ENCODE peak calls at places on chromosomes 6 and 20, in eight cellular contexts. N, Y, R, P, D, C, L and V are unnamed samples.
A peak's percentile ranks its signal among the peaks of the same experiment; 100 is the strongest.

GRCh38 chr6:69027861-69028260 is 392.8 kb downstream of the ADGRB3 start:
- DNase-seq in Y (no peak), L (no peak), P (no peak), R (no peak), N (no peak), D (no peak), C (no peak), V (no peak)

GRCh38 chr6:118739976-118740771 is 88.8 kb upstream of the CEP85L start:
- DNase-seq in Y (no peak), L (no peak), C (no peak), D (no peak), R (no peak), N (no peak), P (no peak), V (no peak)

GRCh38 chr6:128929869-128930268 is 46.9 kb downstream of the LAMA2 start:
- DNase-seq in L (no peak), P (no peak), C (no peak), Y (no peak), D (no peak), N (no peak), R (peak; percentile 9), V (peak; percentile 14)

GRCh38 chr6:52310932-52311331 is 26.4 kb upstream of the MCM3 start:
- DNase-seq in C (no peak), R (no peak), P (no peak), L (no peak), N (no peak), Y (no peak), D (no peak), V (no peak)

GRCh38 chr6:162078667-162079066 is 648.9 kb downstream of the PRKN start:
- DNase-seq in N (no peak), C (no peak), Y (no peak), L (no peak), D (no peak), R (no peak), P (no peak), V (no peak)

GRCh38 chr6:14533446-14533845 is 415.9 kb downstream of the CD83 start:
- DNase-seq in R (no peak), D (no peak), C (no peak), Y (no peak), N (no peak), P (no peak), L (no peak), V (no peak)

GRCh38 chr6:15628499-15629131 is 34.2 kb downstream of the DTNBP1 start:
- DNase-seq in R (no peak), D (no peak), C (no peak), P (peak; percentile 21), L (no peak), N (no peak), Y (peak; percentile 24), V (no peak)

GRCh38 chr6:109050012-109050411 is 44.6 kb downstream of the SESN1 start:
- DNase-seq in P (no peak), R (no peak), N (no peak), C (no peak), Y (no peak), L (no peak), D (no peak), V (no peak)

GRCh38 chr20:49446808-49447207 is 35.7 kb downstream of the KCNB1 start:
- DNase-seq in R (peak; percentile 65), D (peak; percentile 74), P (no peak), N (peak; percentile 86), C (peak; percentile 27), Y (peak; percentile 75), L (no peak), V (peak; percentile 60)

GRCh38 chr6:40187654-40188053 is 253.4 kb upstream of the MOCS1 start:
- DNase-seq in P (no peak), L (no peak), C (no peak), R (no peak), Y (no peak), N (no peak), D (no peak), V (no peak)

GRCh38 chr6:101444717-101445116 is 51.2 kb downstream of the GRIK2 start:
- DNase-seq in C (no peak), N (no peak), L (no peak), Y (no peak), P (no peak), D (no peak), R (no peak), V (no peak)

GRCh38 chr6:154302111-154302752 is 54.4 kb downstream of the IPCEF1 start:
- DNase-seq in R (no peak), Y (peak; percentile 40), L (peak; percentile 52), D (no peak), C (no peak), P (no peak), N (no peak), V (no peak)

DNA sequence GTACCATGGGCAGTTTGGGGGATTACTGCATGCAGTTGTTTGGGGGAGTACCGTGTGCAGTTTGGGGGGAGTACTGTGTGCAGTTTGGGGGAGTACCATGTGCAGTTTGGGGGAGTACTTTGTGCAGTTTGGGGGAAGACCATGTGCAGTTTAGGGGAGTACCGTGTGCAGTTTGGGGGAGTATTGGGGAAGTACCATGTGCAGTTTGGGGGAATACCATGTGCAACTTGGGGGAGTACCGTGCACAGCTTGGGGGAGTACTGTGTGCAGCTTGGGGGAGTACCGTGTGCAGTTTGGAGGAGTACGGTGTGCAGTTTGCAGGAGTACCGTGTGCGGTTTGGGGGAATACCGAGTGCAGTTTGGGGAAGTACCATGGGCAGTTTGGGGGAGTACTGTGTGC is 22.3 kb downstream of the CDH4 start:
- DNase-seq in L (no peak), C (no peak), R (no peak), Y (no peak), D (no peak), N (no peak), P (no peak), V (no peak)
- H3K36me3 ChIP-seq in L (no peaks in the 10 kb centered on the region), C (no peaks in the 10 kb centered on the region), R (no peaks in the 10 kb centered on the region), Y (no peaks in the 10 kb centered on the region), D (no peaks in the 10 kb centered on the region), N (no peaks in the 10 kb centered on the region), P (no peaks in the 10 kb centered on the region), V (no peaks in the 10 kb centered on the region)

DNA sequence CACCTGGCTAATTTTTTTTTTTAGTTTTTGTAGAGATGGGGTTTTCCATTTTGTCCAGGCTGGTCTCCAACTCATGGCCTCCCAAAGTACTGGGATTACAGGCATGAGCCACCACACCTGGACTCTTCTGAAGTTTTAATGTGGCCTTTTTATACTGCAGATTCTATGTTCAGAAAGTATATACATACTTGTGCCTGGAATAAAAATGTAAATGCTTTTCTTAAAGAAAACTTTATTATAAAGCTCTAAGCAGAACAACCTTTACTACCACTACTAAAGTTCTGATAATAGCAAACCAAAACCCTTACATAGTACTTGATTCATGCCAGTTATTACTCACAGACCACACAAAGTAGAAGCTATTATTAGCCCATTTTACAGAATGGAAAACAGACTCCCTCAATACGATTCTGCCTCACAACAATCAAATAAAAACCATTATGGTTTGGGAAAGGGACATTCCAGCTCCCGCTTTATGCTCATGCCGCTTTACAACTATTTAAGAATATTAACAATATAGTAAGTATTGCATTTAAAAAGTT is 5.3 kb downstream of the PHIP start:
- DNase-seq in L (no peak), C (no peak), Y (no peak), D (no peak), N (no peak), P (no peak), R (no peak), V (no peak)
- H3K4me1 ChIP-seq in L (peaks cover 62% of the 10 kb centered on the region), C (peaks cover 73% of the 10 kb centered on the region), Y (peaks cover 13% of the 10 kb centered on the region), D (peaks cover 10% of the 10 kb centered on the region), N (peaks cover 37% of the 10 kb centered on the region), P (peaks cover 25% of the 10 kb centered on the region), R (peaks cover 38% of the 10 kb centered on the region), V (no peaks in the 10 kb centered on the region)

GRCh38 chr6:168735268-168735949 is 294.4 kb downstream of the SMOC2 start:
- DNase-seq in R (no peak), P (no peak), L (no peak), D (no peak), N (no peak), C (no peak), Y (no peak), V (no peak)

GRCh38 chr6:168737481-168737880 is 296.5 kb downstream of the SMOC2 start:
- DNase-seq in C (no peak), Y (no peak), R (peak; percentile 28), N (no peak), P (no peak), L (no peak), D (no peak), V (no peak)

GRCh38 chr6:168739381-168739780 is 298.4 kb downstream of the SMOC2 start:
- DNase-seq in N (no peak), R (no peak), Y (no peak), L (no peak), D (no peak), P (no peak), C (no peak), V (no peak)

GRCh38 chr6:168734523-168734922 is 293.5 kb downstream of the SMOC2 start:
- DNase-seq in Y (no peak), C (no peak), R (no peak), N (no peak), L (no peak), D (no peak), P (no peak), V (no peak)

DNA sequence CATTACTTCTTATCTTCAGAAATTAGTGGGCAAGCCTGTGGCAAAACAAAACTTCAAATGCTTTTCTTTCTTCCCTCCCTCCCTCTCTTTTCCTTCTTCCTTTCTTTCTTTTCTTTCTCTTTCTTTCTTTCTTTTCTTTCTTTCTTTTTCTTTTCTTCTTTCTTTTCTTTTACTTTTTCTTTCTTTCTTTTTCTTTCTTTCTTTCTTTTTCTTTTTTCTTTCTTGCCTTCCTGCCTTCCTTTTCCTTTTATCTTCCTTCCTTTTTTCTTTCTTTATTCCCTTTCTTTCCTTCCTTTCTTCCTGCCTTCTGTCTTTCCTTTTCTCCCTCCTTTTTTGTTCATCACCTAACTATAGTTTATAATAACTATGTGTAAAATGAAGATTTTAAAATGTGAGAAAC is 295.1 kb downstream of the SMOC2 start:
- DNase-seq in N (no peak), C (no peak), D (no peak), P (no peak), R (no peak), Y (no peak), L (no peak), V (no peak)
- TF ChIP-seq CTCF in N (no peak), C (no peak), D (no peak), P (no peak), R (no peak), Y (no peak), L (no peak), V (no peak)

GRCh38 chr20:35034150-35034549 is 58.5 kb downstream of the TRPC4AP start:
- DNase-seq in P (no peak), C (no peak), D (no peak), Y (no peak), N (no peak), L (no peak), R (no peak), V (no peak)
- H3K36me3 ChIP-seq in P (peaks cover 20% of the 10 kb centered on the region), C (peaks cover 82% of the 10 kb centered on the region), D (peaks cover 63% of the 10 kb centered on the region), Y (no peaks in the 10 kb centered on the region), N (peaks cover 77% of the 10 kb centered on the region), L (peaks cover 11% of the 10 kb centered on the region), R (peaks cover 32% of the 10 kb centered on the region), V (peaks cover 7% of the 10 kb centered on the region)

DNA sequence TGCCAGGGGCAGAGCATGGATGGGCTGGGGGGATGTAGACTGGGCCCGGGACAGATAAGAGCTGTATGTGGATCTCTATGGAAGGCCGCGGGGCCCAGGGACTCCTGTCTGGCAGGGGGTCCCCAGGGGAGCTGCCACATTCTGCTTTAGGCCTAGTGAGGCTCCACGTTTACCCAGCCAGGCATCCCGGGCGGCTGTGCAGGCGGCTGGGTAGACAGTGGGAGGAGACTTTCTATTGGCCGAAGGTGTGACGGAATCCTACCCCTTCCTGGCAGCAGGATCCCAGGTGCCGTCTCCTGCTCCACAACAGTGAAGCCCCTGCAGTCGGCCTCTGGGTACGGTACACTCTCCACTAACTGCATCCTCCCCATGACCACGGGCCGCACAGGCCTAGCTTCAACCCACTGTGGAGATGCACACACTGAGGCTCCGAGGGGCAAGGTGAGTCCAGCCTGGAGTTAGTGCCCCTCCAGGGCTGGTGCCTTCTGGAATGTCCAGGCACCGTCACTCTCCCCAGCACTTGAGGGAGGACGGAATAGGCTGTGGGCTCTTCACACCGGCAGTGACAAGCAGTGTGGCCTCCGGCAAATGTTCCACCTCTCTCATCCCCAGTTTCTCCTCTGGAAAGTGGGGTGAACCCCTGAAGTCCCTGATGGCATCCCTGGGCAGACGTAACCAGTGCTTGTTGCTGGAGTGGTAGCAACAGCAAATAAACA is 36.8 kb upstream of the ZBP1 start:
- DNase-seq in R (no peak), N (peak; percentile 15), L (no peak), Y (peak; percentile 1), P (peak; percentile 4), D (peak; percentile 43), C (peak; percentile 19), V (no peak)
- H3K4me1 ChIP-seq in R (no peaks in the 10 kb centered on the region), N (peaks cover 9% of the 10 kb centered on the region), L (no peaks in the 10 kb centered on the region), Y (no peaks in the 10 kb centered on the region), P (peaks cover 39% of the 10 kb centered on the region), D (no peaks in the 10 kb centered on the region), C (peaks cover 27% of the 10 kb centered on the region), V (no peaks in the 10 kb centered on the region)